ENCODE peak calls at places on chromosomes 16 and 17, in ten cellular contexts. V is NCI-H460; S is activated gamma-delta T cell treated with Interleukin-2 at 50 U/mL for 16 hours; Y is ureter; A is dermis microvascular lymphatic vessel endothelial cell; H is adrenal gland; G is NCI-H1092; R is sciatic nerve; C is A549; Z is activated T-cell treated with anti-CD3 and anti-CD28 coated beads, Interleukin-2, amount 50 U/mL, for 72 hours. U is an unnamed sample.

GRCh38 chr17:63932008-63932561 is at the start of gene CD79B:
- DNase-seq in H (no peak), A (no peak), Y (no peak), S (peak), G (no peak), C (no peak), R (no peak), V (no peak), Z (peak), U (no peak)

GRCh38 chr16:22077700-22078313 is 14.5 kb upstream of the VWA3A start:
- DNase-seq in R (peak), G (no peak), Y (peak), C (peak), H (peak), A (peak), S (peak), Z (peak), V (peak), U (no peak)

GRCh38 chr16:28087140-28087660 is 23.7 kb upstream of the GSG1L start:
- DNase-seq in R (no peak), Y (no peak), S (no peak), C (no peak), V (no peak), G (no peak), A (no peak), Z (no peak), H (no peak), U (no peak)

GRCh38 chr16:69083306-69083941 is 22.0 kb upstream of the HAS3 start:
- DNase-seq in A (no peak), Z (no peak), G (no peak), V (no peak), H (no peak), C (no peak), Y (no peak), R (no peak), S (no peak), U (no peak)

GRCh38 chr17:82722341-82723013 is 6.0 kb downstream of the FN3KRP start:
- DNase-seq in C (no peak), R (no peak), G (no peak), V (no peak), S (no peak), Z (no peak), Y (no peak), A (no peak), H (no peak), U (no peak)

GRCh38 chr16:87489434-87490045 is 3.3 kb downstream of the ZCCHC14 start:
- DNase-seq in Z (no peak), A (no peak), C (no peak), H (peak), Y (no peak), R (no peak), V (no peak), G (no peak), S (no peak), U (no peak)

GRCh38 chr16:23786964-23787571 is 32.2 kb downstream of the CHP2 start:
- DNase-seq in Y (no peak), H (no peak), A (no peak), C (no peak), G (no peak), V (no peak), Z (no peak), S (no peak), R (no peak), U (no peak)

GRCh38 chr17:75998327-75998795 is 2.3 kb upstream of the CDK3 start:
- DNase-seq in A (no peak), R (no peak), G (no peak), Y (no peak), H (no peak), V (no peak), S (no peak), C (no peak), Z (no peak), U (no peak)

GRCh38 chr16:78669994-78670393 is 570.5 kb downstream of the WWOX start:
- DNase-seq in V (no peak), Y (no peak), G (no peak), R (peak), C (no peak), H (peak), A (peak), S (no peak), Z (no peak), U (no peak)

GRCh38 chr16:87619360-87620200 is 17.3 kb downstream of the JPH3 start:
- DNase-seq in Z (no peak), R (no peak), G (no peak), C (no peak), H (no peak), S (no peak), Y (no peak), A (no peak), V (no peak), U (no peak)

GRCh38 chr17:61405686-61406542 is 6.3 kb downstream of the TBX2 start:
- DNase-seq in G (no peak), V (no peak), A (no peak), R (peak), H (no peak), C (no peak), Y (no peak), S (no peak), Z (no peak), U (peak)

GRCh38 chr17:73628642-73629552 is 15.3 kb downstream of the SDK2 start:
- DNase-seq in A (no peak), Z (no peak), H (no peak), G (no peak), V (no peak), Y (no peak), C (no peak), R (no peak), S (no peak), U (no peak)

GRCh38 chr17:48992433-48992832 is 4.8 kb upstream of the IGF2BP1 start:
- DNase-seq in V (no peak), C (no peak), Y (no peak), S (no peak), H (no peak), R (no peak), A (no peak), Z (no peak), G (no peak), U (no peak)

GRCh38 chr16:57299009-57299718 is 14.7 kb upstream of the PLLP start:
- DNase-seq in R (peak), Y (peak), G (no peak), V (no peak), C (peak), A (no peak), H (no peak), Z (no peak), S (no peak), U (peak)

GRCh38 chr16:27529962-27530361 is 19.8 kb downstream of the GTF3C1 start:
- DNase-seq in H (no peak), S (no peak), Y (no peak), R (no peak), C (no peak), G (no peak), V (no peak), Z (no peak), A (no peak), U (no peak)

GRCh38 chr17:21352981-21353265 is 23.2 kb upstream of the KCNJ12 start:
- DNase-seq in V (no peak), Z (no peak), C (no peak), G (no peak), S (no peak), R (no peak), A (no peak), H (no peak), Y (no peak), U (no peak)

GRCh38 chr16:47826070-47826469 is 329.7 kb downstream of the ABCC12 start:
- DNase-seq in Y (no peak), R (no peak), Z (no peak), H (no peak), G (no peak), A (no peak), C (no peak), S (no peak), V (no peak), U (no peak)

U was measured in mesenteric fat pad.